ENCODE peak calls at places on chromosomes 7 and 10, in five cellular contexts. One of them, this sample, is unnamed.
A peak's percentile ranks its signal among the peaks of the same experiment; 100 is the strongest.

GRCh38 chr10:46547331-46547880 is 9.1 kb downstream of the GPRIN2 start:
- DNase-seq in esophagus squamous epithelium: no peak
- DNase-seq in CD8-positive, alpha-beta T cell: peak; percentile 47
- DNase-seq in GM23248: no peak
- DNase-seq in prostate gland: peak; percentile 3
- DNase-seq in this sample: no peak

GRCh38 chr10:59945590-59945989 is 39.2 kb upstream of the CCDC6 start:
- DNase-seq in esophagus squamous epithelium: no peak
- DNase-seq in CD8-positive, alpha-beta T cell: no peak
- DNase-seq in GM23248: no peak
- DNase-seq in prostate gland: no peak
- DNase-seq in this sample: no peak

GRCh38 chr7:516606-517456 is 2.8 kb downstream of the PDGFA start:
- DNase-seq in esophagus squamous epithelium: no peak
- DNase-seq in CD8-positive, alpha-beta T cell: no peak
- DNase-seq in GM23248: peak; percentile 93
- DNase-seq in prostate gland: no peak
- DNase-seq in this sample: no peak

GRCh38 chr10:48455392-48456151 is 149.1 kb downstream of the MAPK8 start:
- DNase-seq in esophagus squamous epithelium: no peak
- DNase-seq in CD8-positive, alpha-beta T cell: peak; percentile 42
- DNase-seq in GM23248: no peak
- DNase-seq in prostate gland: no peak
- DNase-seq in this sample: no peak

GRCh38 chr7:100865971-100866720 is 1.0 kb upstream of the TRIP6 start:
- DNase-seq in esophagus squamous epithelium: no peak
- DNase-seq in CD8-positive, alpha-beta T cell: peak; percentile 71
- DNase-seq in GM23248: peak; percentile 55
- DNase-seq in prostate gland: peak; percentile 87
- DNase-seq in this sample: no peak

GRCh38 chr7:137882261-137882668 is 35.5 kb upstream of the DGKI start:
- DNase-seq in esophagus squamous epithelium: no peak
- DNase-seq in CD8-positive, alpha-beta T cell: no peak
- DNase-seq in GM23248: peak; percentile 99
- DNase-seq in prostate gland: no peak
- DNase-seq in this sample: no peak

GRCh38 chr7:75611557-75612178 is 119.5 kb downstream of the SPDYE5 start:
- DNase-seq in esophagus squamous epithelium: no peak
- DNase-seq in CD8-positive, alpha-beta T cell: no peak
- DNase-seq in GM23248: no peak
- DNase-seq in prostate gland: peak; percentile 10
- DNase-seq in this sample: no peak

GRCh38 chr7:42198296-42198695 is 38.7 kb downstream of the GLI3 start:
- DNase-seq in esophagus squamous epithelium: no peak
- DNase-seq in CD8-positive, alpha-beta T cell: no peak
- DNase-seq in GM23248: peak; percentile 44
- DNase-seq in prostate gland: peak; percentile 64
- DNase-seq in this sample: no peak

GRCh38 chr10:102157224-102157623 is 5.0 kb downstream of the NOLC1 start:
- DNase-seq in esophagus squamous epithelium: no peak
- DNase-seq in CD8-positive, alpha-beta T cell: no peak
- DNase-seq in GM23248: no peak
- DNase-seq in prostate gland: peak; percentile 51
- DNase-seq in this sample: no peak

GRCh38 chr7:29495618-29496017 is 68.0 kb upstream of the PRR15 start:
- DNase-seq in esophagus squamous epithelium: no peak
- DNase-seq in CD8-positive, alpha-beta T cell: no peak
- DNase-seq in GM23248: no peak
- DNase-seq in prostate gland: no peak
- DNase-seq in this sample: no peak

GRCh38 chr10:78756604-78757442 is 311.9 kb upstream of the ZMIZ1 start:
- DNase-seq in esophagus squamous epithelium: peak; percentile 37
- DNase-seq in CD8-positive, alpha-beta T cell: no peak
- DNase-seq in GM23248: peak; percentile 99
- DNase-seq in prostate gland: peak; percentile 55
- DNase-seq in this sample: no peak

GRCh38 chr10:104925232-104925851 is 284.3 kb downstream of the SORCS3 start:
- DNase-seq in esophagus squamous epithelium: no peak
- DNase-seq in CD8-positive, alpha-beta T cell: no peak
- DNase-seq in GM23248: peak; percentile 61
- DNase-seq in prostate gland: peak; percentile 9
- DNase-seq in this sample: peak; percentile 14

GRCh38 chr7:20507157-20507556 is 108.3 kb upstream of the ABCB5 start:
- DNase-seq in esophagus squamous epithelium: no peak
- DNase-seq in CD8-positive, alpha-beta T cell: no peak
- DNase-seq in GM23248: no peak
- DNase-seq in prostate gland: no peak
- DNase-seq in this sample: no peak

GRCh38 chr10:123135415-123136141 is at the start of gene HMX3:
- DNase-seq in esophagus squamous epithelium: no peak
- DNase-seq in CD8-positive, alpha-beta T cell: no peak
- DNase-seq in GM23248: peak; percentile 62
- DNase-seq in prostate gland: no peak
- DNase-seq in this sample: peak; percentile 52

GRCh38 chr7:18941197-18941596 is 176.2 kb downstream of the TWIST1 start:
- DNase-seq in esophagus squamous epithelium: no peak
- DNase-seq in CD8-positive, alpha-beta T cell: no peak
- DNase-seq in GM23248: no peak
- DNase-seq in prostate gland: no peak
- DNase-seq in this sample: no peak

GRCh38 chr7:131802195-131802594 is 245.8 kb upstream of the PODXL start:
- DNase-seq in esophagus squamous epithelium: no peak
- DNase-seq in CD8-positive, alpha-beta T cell: no peak
- DNase-seq in GM23248: no peak
- DNase-seq in prostate gland: no peak
- DNase-seq in this sample: no peak

GRCh38 chr10:51344371-51344770 is 270.1 kb downstream of the PRKG1 start:
- DNase-seq in esophagus squamous epithelium: no peak
- DNase-seq in CD8-positive, alpha-beta T cell: no peak
- DNase-seq in GM23248: no peak
- DNase-seq in prostate gland: no peak
- DNase-seq in this sample: no peak

GRCh38 chr7:77570330-77571011 is 33.4 kb downstream of the PTPN12 start:
- DNase-seq in esophagus squamous epithelium: no peak
- DNase-seq in CD8-positive, alpha-beta T cell: no peak
- DNase-seq in GM23248: peak; percentile 88
- DNase-seq in prostate gland: no peak
- DNase-seq in this sample: no peak

GRCh38 chr10:4459531-4459930 is 366.5 kb upstream of the AKR1E2 start:
- DNase-seq in esophagus squamous epithelium: no peak
- DNase-seq in CD8-positive, alpha-beta T cell: no peak
- DNase-seq in GM23248: no peak
- DNase-seq in prostate gland: no peak
- DNase-seq in this sample: no peak

GRCh38 chr10:76405932-76406331 is 974.5 kb downstream of the LRMDA start:
- DNase-seq in esophagus squamous epithelium: no peak
- DNase-seq in CD8-positive, alpha-beta T cell: no peak
- DNase-seq in GM23248: no peak
- DNase-seq in prostate gland: no peak
- DNase-seq in this sample: no peak

GRCh38 chr10:131979821-131980270 is 1.9 kb downstream of the BNIP3 start:
- DNase-seq in esophagus squamous epithelium: no peak
- DNase-seq in CD8-positive, alpha-beta T cell: no peak
- DNase-seq in GM23248: peak; percentile 75
- DNase-seq in prostate gland: peak; percentile 49
- DNase-seq in this sample: no peak

GRCh38 chr7:31027161-31027965 is 24.7 kb upstream of the ADCYAP1R1 start:
- DNase-seq in esophagus squamous epithelium: no peak
- DNase-seq in CD8-positive, alpha-beta T cell: no peak
- DNase-seq in GM23248: peak; percentile 22
- DNase-seq in prostate gland: no peak
- DNase-seq in this sample: no peak

GRCh38 chr7:16590424-16590823 is 55.1 kb downstream of the ANKMY2 start:
- DNase-seq in esophagus squamous epithelium: no peak
- DNase-seq in CD8-positive, alpha-beta T cell: no peak
- DNase-seq in GM23248: no peak
- DNase-seq in prostate gland: no peak
- DNase-seq in this sample: no peak

GRCh38 chr7:96331775-96332174 is 9.9 kb upstream of the SLC25A13 start:
- DNase-seq in esophagus squamous epithelium: no peak
- DNase-seq in CD8-positive, alpha-beta T cell: no peak
- DNase-seq in GM23248: no peak
- DNase-seq in prostate gland: no peak
- DNase-seq in this sample: no peak
- H3K27ac ChIP-seq in esophagus squamous epithelium: no peak overlapping the region
- H3K27ac ChIP-seq in CD8-positive, alpha-beta T cell: no peak overlapping the region
- H3K27ac ChIP-seq in GM23248: no peak overlapping the region
- H3K27ac ChIP-seq in prostate gland: no peak overlapping the region
- H3K27ac ChIP-seq in this sample: no peak overlapping the region

GRCh38 chr10:133236411-133237240 is 1.0 kb upstream of the VENTX start:
- DNase-seq in esophagus squamous epithelium: no peak
- DNase-seq in CD8-positive, alpha-beta T cell: no peak
- DNase-seq in GM23248: peak; percentile 29
- DNase-seq in prostate gland: no peak
- DNase-seq in this sample: no peak
- H3K4me3 ChIP-seq in esophagus squamous epithelium: no peak overlapping the region
- H3K4me3 ChIP-seq in CD8-positive, alpha-beta T cell: no peak overlapping the region
- H3K4me3 ChIP-seq in GM23248: no peak overlapping the region
- H3K4me3 ChIP-seq in prostate gland: no peak overlapping the region
- H3K4me3 ChIP-seq in this sample: no peak overlapping the region

DNA sequence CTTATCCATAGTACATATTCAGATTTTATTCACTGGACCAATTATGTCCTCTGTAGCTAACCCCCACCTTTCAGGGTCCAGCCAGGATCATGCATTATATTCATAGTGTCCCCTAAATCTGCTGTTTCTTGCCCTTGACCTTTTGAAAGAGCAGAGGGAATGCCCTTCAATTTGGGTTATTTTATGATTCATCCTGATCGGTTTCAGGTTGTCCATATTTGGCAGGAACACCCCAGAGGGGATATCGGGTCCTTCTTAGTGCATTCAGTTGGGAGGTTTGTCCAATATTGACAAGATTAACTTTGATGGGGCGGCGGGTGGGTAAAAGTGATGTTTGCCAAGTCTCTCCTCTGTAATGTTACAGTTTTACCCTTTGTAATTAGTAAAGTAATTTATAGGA is 60.9 kb downstream of the SHH start:
- DNase-seq in esophagus squamous epithelium: no peak
- DNase-seq in CD8-positive, alpha-beta T cell: no peak
- DNase-seq in GM23248: no peak
- DNase-seq in prostate gland: no peak
- DNase-seq in this sample: no peak
- H3K4me1 ChIP-seq in esophagus squamous epithelium: peaks cover 7% of the 10 kb centered on the region
- H3K4me1 ChIP-seq in CD8-positive, alpha-beta T cell: peaks cover 32% of the 10 kb centered on the region
- H3K4me1 ChIP-seq in GM23248: peaks cover 6% of the 10 kb centered on the region
- H3K4me1 ChIP-seq in prostate gland: no peaks in the 10 kb centered on the region
- H3K4me1 ChIP-seq in this sample: peaks cover 50% of the 10 kb centered on the region

GRCh38 chr7:104137971-104138370 is 69.8 kb downstream of the ORC5 start:
- DNase-seq in esophagus squamous epithelium: no peak
- DNase-seq in CD8-positive, alpha-beta T cell: no peak
- DNase-seq in GM23248: peak; percentile 62
- DNase-seq in prostate gland: no peak
- DNase-seq in this sample: no peak

GRCh38 chr7:104135760-104136558 is 71.9 kb downstream of the ORC5 start:
- DNase-seq in esophagus squamous epithelium: no peak
- DNase-seq in CD8-positive, alpha-beta T cell: no peak
- DNase-seq in GM23248: no peak
- DNase-seq in prostate gland: no peak
- DNase-seq in this sample: no peak

GRCh38 chr7:104136561-104136960 is 71.3 kb downstream of the ORC5 start:
- DNase-seq in esophagus squamous epithelium: no peak
- DNase-seq in CD8-positive, alpha-beta T cell: no peak
- DNase-seq in GM23248: no peak
- DNase-seq in prostate gland: no peak
- DNase-seq in this sample: no peak

GRCh38 chr7:104137511-104137910 is 70.3 kb downstream of the ORC5 start:
- DNase-seq in esophagus squamous epithelium: no peak
- DNase-seq in CD8-positive, alpha-beta T cell: no peak
- DNase-seq in GM23248: no peak
- DNase-seq in prostate gland: no peak
- DNase-seq in this sample: no peak

GRCh38 chr7:104136981-104137380 is 70.8 kb downstream of the ORC5 start:
- DNase-seq in esophagus squamous epithelium: no peak
- DNase-seq in CD8-positive, alpha-beta T cell: no peak
- DNase-seq in GM23248: no peak
- DNase-seq in prostate gland: no peak
- DNase-seq in this sample: no peak
- H3K27ac ChIP-seq in esophagus squamous epithelium: no peak overlapping the region
- H3K27ac ChIP-seq in CD8-positive, alpha-beta T cell: no peak overlapping the region
- H3K27ac ChIP-seq in GM23248: no peak overlapping the region
- H3K27ac ChIP-seq in prostate gland: no peak overlapping the region
- H3K27ac ChIP-seq in this sample: no peak overlapping the region

DNA sequence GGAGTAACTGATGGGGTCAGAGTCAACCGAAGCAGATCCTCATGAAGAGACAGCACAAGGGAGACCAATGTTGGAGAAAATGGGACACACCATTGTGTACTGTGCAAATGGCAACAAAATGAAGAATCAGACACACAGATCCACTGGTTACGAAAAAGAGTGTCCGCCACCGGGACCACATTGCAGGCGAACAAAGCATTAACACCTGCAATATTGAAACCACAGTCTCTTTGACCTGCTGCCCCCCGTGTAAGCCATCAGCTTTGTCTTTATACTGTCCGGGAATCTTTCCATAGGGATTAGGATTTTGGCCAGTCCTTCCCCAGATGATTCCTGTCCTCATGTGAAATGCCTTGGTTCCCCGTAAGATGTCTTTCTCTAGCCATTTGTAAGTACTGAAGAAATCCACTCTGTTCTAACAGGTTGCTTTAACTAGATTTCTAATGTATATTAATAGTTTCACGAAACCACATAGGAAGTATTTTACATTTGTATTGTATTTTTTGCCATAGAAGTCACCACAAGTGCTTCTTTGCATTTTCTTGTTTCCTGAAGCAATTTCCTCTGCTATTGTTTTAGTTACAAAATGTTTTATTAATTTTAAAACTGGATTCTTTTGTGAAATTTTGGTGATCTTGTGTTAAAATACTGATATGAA is 140.8 kb upstream of the NFE2L3 start:
- DNase-seq in esophagus squamous epithelium: no peak
- DNase-seq in CD8-positive, alpha-beta T cell: no peak
- DNase-seq in GM23248: no peak
- DNase-seq in prostate gland: no peak
- DNase-seq in this sample: no peak
- H3K4me3 ChIP-seq in esophagus squamous epithelium: no peak overlapping the region
- H3K4me3 ChIP-seq in CD8-positive, alpha-beta T cell: no peak overlapping the region
- H3K4me3 ChIP-seq in GM23248: no peak overlapping the region
- H3K4me3 ChIP-seq in prostate gland: no peak overlapping the region
- H3K4me3 ChIP-seq in this sample: no peak overlapping the region

DNA sequence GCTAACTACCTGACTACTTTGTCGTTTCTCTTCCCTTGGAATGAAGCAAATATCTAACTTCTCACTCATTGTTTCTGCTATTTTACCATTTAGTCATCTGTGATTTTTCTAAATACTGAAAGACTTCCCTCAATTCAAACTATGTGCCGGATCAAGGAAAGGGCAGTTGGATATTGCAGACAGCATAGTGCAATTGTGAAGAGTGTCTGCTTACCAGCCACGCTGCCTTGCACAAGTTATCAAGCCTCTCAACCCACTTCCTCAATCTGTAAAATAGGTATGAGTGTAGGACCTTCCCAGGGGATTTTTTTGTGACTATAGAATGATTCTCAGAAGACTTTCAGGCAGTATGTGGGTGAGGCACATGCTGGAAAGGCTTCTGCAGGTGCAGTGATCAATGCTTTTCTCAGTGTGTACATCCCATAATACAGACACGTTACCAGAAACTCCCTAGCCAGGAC is 54.3 kb downstream of the EGFR start:
- DNase-seq in esophagus squamous epithelium: no peak
- DNase-seq in CD8-positive, alpha-beta T cell: no peak
- DNase-seq in GM23248: peak; percentile 62
- DNase-seq in prostate gland: no peak
- DNase-seq in this sample: no peak
- H3K4me1 ChIP-seq in esophagus squamous epithelium: peaks cover 5% of the 10 kb centered on the region
- H3K4me1 ChIP-seq in CD8-positive, alpha-beta T cell: no peaks in the 10 kb centered on the region
- H3K4me1 ChIP-seq in GM23248: peaks cover 57% of the 10 kb centered on the region
- H3K4me1 ChIP-seq in prostate gland: peaks cover 8% of the 10 kb centered on the region
- H3K4me1 ChIP-seq in this sample: peaks cover 21% of the 10 kb centered on the region